ENCODE peak calls at places on chromosome 2, in nine cellular contexts. J is GM04504; P is mesenchymal stem cell; D is amniotic stem cell; K is activated effector memory CD4-positive, alpha-beta T cell treated with anti-CD3 and anti-CD28 coated beads, Interleukin-2, amount 50 U/mL, for 16 hours; B is activated T-cell treated with anti-CD3 and anti-CD28 coated beads for 1 hour; Z is GM13977; S is fibroblast of lung; U is naive B cell. I is an unnamed sample.
A peak's percentile ranks its signal among the peaks of the same experiment; 100 is the strongest.

GRCh38 chr2:54545700-54546450 is 89.7 kb downstream of the SPTBN1 start:
- DNase-seq in J (no peak), P (peak; percentile 79), D (no peak), K (no peak), B (no peak), Z (no peak), S (peak; percentile 41), U (no peak), I (no peak)

GRCh38 chr2:79630972-79631551 is 118.2 kb downstream of the CTNNA2 start:
- DNase-seq in J (no peak), P (no peak), D (no peak), K (no peak), B (no peak), Z (no peak), S (no peak), U (no peak), I (no peak)

GRCh38 chr2:109582928-109583895 is 30.6 kb downstream of the SEPTIN10 start:
- DNase-seq in J (no peak), P (peak; percentile 39), D (no peak), K (no peak), B (no peak), Z (no peak), S (no peak), U (no peak), I (no peak)

GRCh38 chr2:65013776-65014175 is 24.6 kb downstream of the SLC1A4 start:
- DNase-seq in J (no peak), P (no peak), D (no peak), K (no peak), B (no peak), Z (no peak), S (no peak), U (no peak), I (no peak)

GRCh38 chr2:4091013-4091412 is 387.6 kb downstream of the DCDC2C start:
- DNase-seq in J (no peak), P (no peak), D (no peak), K (no peak), B (no peak), Z (no peak), S (no peak), U (no peak), I (no peak)

GRCh38 chr2:69945447-69945846 is 16.0 kb downstream of the ASPRV1 start:
- DNase-seq in J (no peak), P (no peak), D (no peak), K (no peak), B (no peak), Z (no peak), S (no peak), U (no peak), I (no peak)

GRCh38 chr2:80354858-80355257 is 50.3 kb upstream of the LRRTM1 start:
- DNase-seq in J (no peak), P (no peak), D (no peak), K (no peak), B (no peak), Z (no peak), S (no peak), U (no peak), I (no peak)

GRCh38 chr2:160375802-160376469 is 117.7 kb downstream of the RBMS1 start:
- DNase-seq in J (no peak), P (peak; percentile 69), D (no peak), K (no peak), B (no peak), Z (no peak), S (peak; percentile 95), U (peak; percentile 30), I (no peak)

GRCh38 chr2:188629890-188630483 is 338.3 kb downstream of the GULP1 start:
- DNase-seq in J (no peak), P (peak; percentile 52), D (peak; percentile 16), K (no peak), B (no peak), Z (no peak), S (peak; percentile 59), U (no peak), I (no peak)

GRCh38 chr2:187434342-187434785 is 13.7 kb downstream of the CALCRL start:
- DNase-seq in J (no peak), P (no peak), D (no peak), K (no peak), B (no peak), Z (no peak), S (peak; percentile 78), U (no peak), I (no peak)

GRCh38 chr2:230904856-230905447 is 20.1 kb downstream of the GPR55 start:
- DNase-seq in J (no peak), P (no peak), D (no peak), K (peak; percentile 62), B (no peak), Z (no peak), S (no peak), U (no peak), I (no peak)

GRCh38 chr2:36482576-36483214 is 115.3 kb downstream of the FEZ2 start:
- DNase-seq in J (no peak), P (peak; percentile 95), D (no peak), K (no peak), B (no peak), Z (no peak), S (peak; percentile 67), U (no peak), I (no peak)

GRCh38 chr2:60335533-60336237 is 217.8 kb downstream of the BCL11A start:
- DNase-seq in J (no peak), P (no peak), D (no peak), K (no peak), B (no peak), Z (no peak), S (no peak), U (no peak), I (no peak)

GRCh38 chr2:173359231-173359630 is 4.6 kb downstream of the CDCA7 start:
- DNase-seq in J (no peak), P (no peak), D (no peak), K (no peak), B (no peak), Z (peak; percentile 67), S (no peak), U (no peak), I (no peak)

GRCh38 chr2:38192976-38193375 is 117.0 kb upstream of the CYP1B1 start:
- DNase-seq in J (no peak), P (no peak), D (no peak), K (no peak), B (no peak), Z (no peak), S (no peak), U (no peak), I (no peak)

GRCh38 chr2:118056165-118056534 is 32.1 kb upstream of the INSIG2 start:
- DNase-seq in J (no peak), P (no peak), D (no peak), K (no peak), B (no peak), Z (no peak), S (no peak), U (peak; percentile 80), I (no peak)

GRCh38 chr2:101151859-101152194 is 645 bp upstream of the TBC1D8 start:
- DNase-seq in J (no peak), P (peak; percentile 38), D (no peak), K (no peak), B (no peak), Z (no peak), S (no peak), U (no peak), I (no peak)

GRCh38 chr2:239275037-239275685 is 125.7 kb downstream of the HDAC4 start:
- DNase-seq in J (peak; percentile 93), P (peak; percentile 69), D (peak; percentile 96), K (peak; percentile 93), B (peak; percentile 62), Z (peak; percentile 62), S (peak; percentile 98), U (no peak), I (no peak)

GRCh38 chr2:236862961-236863728 is 222.5 kb upstream of the COPS8 start:
- DNase-seq in J (peak; percentile 87), P (peak; percentile 77), D (peak; percentile 81), K (peak; percentile 31), B (no peak), Z (no peak), S (peak; percentile 52), U (no peak), I (no peak)

GRCh38 chr2:71605173-71605641 is 151.8 kb downstream of the DYSF start:
- DNase-seq in J (no peak), P (no peak), D (no peak), K (peak; percentile 25), B (no peak), Z (no peak), S (no peak), U (no peak), I (peak; percentile 10)

GRCh38 chr2:138829326-138829725 is 49.1 kb upstream of the NXPH2 start:
- DNase-seq in J (no peak), P (peak; percentile 40), D (no peak), K (peak; percentile 67), B (no peak), Z (peak; percentile 6), S (peak; percentile 30), U (peak; percentile 9), I (peak; percentile 74)

GRCh38 chr2:138238908-138239307 is 262.7 kb upstream of the SPOPL start:
- DNase-seq in J (no peak), P (no peak), D (no peak), K (no peak), B (no peak), Z (no peak), S (no peak), U (no peak), I (no peak)

GRCh38 chr2:11698009-11698922 is 28.3 kb upstream of the NTSR2 start:
- DNase-seq in J (peak; percentile 40), P (peak; percentile 31), D (no peak), K (no peak), B (no peak), Z (no peak), S (peak; percentile 73), U (no peak), I (no peak)

GRCh38 chr2:239465017-239466001 is 64.5 kb upstream of the HDAC4 start:
- DNase-seq in J (no peak), P (no peak), D (no peak), K (peak; percentile 57), B (no peak), Z (no peak), S (peak; percentile 27), U (no peak), I (no peak)

GRCh38 chr2:164780611-164781167 is 60.9 kb downstream of the COBLL1 start:
- DNase-seq in J (no peak), P (no peak), D (no peak), K (no peak), B (no peak), Z (no peak), S (no peak), U (no peak), I (no peak)

I was measured in WTC11.